ENCODE peak calls at places on chromosomes 2 and 18, in seven cellular contexts. V, J, A, T, L, Y and K are unnamed samples.
A peak's percentile ranks its signal among the peaks of the same experiment; 100 is the strongest.

GRCh38 chr2:74005786-74006185 is 21.1 kb downstream of the TET3 start:
- DNase-seq in V (no peak), J (no peak), A (no peak), T (no peak), L (no peak), Y (no peak), K (no peak)

GRCh38 chr2:189142893-189143759 is 36.4 kb downstream of the COL5A2 start:
- DNase-seq in V (no peak), J (no peak), A (peak; percentile 57), T (peak; percentile 15), L (no peak), Y (no peak), K (no peak)

GRCh38 chr18:27861539-27861938 is 315.4 kb downstream of the CDH2 start:
- DNase-seq in V (no peak), J (no peak), A (no peak), T (no peak), L (no peak), Y (no peak), K (no peak)

GRCh38 chr2:101160454-101160853 is 9.3 kb upstream of the TBC1D8 start:
- DNase-seq in V (no peak), J (no peak), A (peak; percentile 50), T (no peak), L (no peak), Y (no peak), K (no peak)

GRCh38 chr2:54722641-54723299 is 692 bp upstream of the EML6 start:
- DNase-seq in V (no peak), J (no peak), A (peak; percentile 50), T (no peak), L (no peak), Y (no peak), K (no peak)

GRCh38 chr2:156310773-156311172 is 21.7 kb downstream of the NR4A2 start:
- DNase-seq in V (no peak), J (no peak), A (no peak), T (no peak), L (no peak), Y (no peak), K (no peak)

GRCh38 chr2:169667583-169667982 is 26.6 kb downstream of the CFAP210 start:
- DNase-seq in V (no peak), J (no peak), A (no peak), T (no peak), L (no peak), Y (no peak), K (no peak)

GRCh38 chr2:175690113-175690716 is 311.9 kb downstream of the LNPK start:
- DNase-seq in V (no peak), J (peak; percentile 47), A (peak; percentile 63), T (peak; percentile 11), L (no peak), Y (no peak), K (no peak)

GRCh38 chr2:25361261-25362048 is 19.7 kb upstream of the DNMT3A start:
- DNase-seq in V (no peak), J (no peak), A (no peak), T (no peak), L (no peak), Y (peak; percentile 56), K (no peak)

GRCh38 chr2:25365241-25365640 is 23.5 kb upstream of the DNMT3A start:
- DNase-seq in V (no peak), J (no peak), A (no peak), T (no peak), L (no peak), Y (peak; percentile 45), K (no peak)

GRCh38 chr2:25363733-25364132 is 22.0 kb upstream of the DNMT3A start:
- DNase-seq in V (no peak), J (no peak), A (no peak), T (no peak), L (no peak), Y (peak; percentile 46), K (no peak)

GRCh38 chr2:25362049-25362563 is 20.4 kb upstream of the DNMT3A start:
- DNase-seq in V (peak; percentile 98), J (peak; percentile 93), A (peak; percentile 94), T (peak; percentile 92), L (peak; percentile 77), Y (peak; percentile 94), K (peak; percentile 95)

DNA sequence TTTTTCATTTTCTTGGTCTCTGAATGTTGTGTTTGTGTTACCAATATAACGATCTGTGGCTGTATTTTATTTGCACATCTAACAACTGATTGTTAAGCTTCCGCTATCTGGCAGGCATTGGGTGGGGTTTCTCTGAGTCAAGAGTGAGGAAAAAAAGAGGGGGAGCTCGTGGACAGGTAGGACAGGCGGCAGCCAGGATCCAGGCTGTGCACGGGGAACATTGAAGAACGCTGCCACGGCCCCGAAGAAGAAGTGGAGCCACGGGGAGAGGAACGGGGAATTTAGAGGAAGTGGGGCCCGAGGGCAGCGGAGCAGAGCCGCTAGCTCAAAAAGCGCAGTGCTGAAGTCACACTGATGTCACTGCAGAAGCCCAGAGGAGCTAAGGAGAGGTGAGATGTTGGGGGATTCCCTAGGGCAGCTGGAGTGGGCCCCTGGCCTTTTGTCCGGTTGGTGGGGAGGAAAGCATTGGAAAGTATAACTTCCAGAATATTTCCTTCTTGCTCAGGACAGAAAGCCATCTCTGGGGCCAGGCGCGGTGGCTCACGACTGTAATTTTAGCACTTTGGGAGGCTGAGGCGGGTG is 20.9 kb upstream of the DNMT3A start:
- DNase-seq in V (no peak), J (no peak), A (peak; percentile 48), T (peak; percentile 38), L (no peak), Y (peak; percentile 70), K (peak; percentile 51)
- H3K4me3 ChIP-seq in V (peak overlapping the region; percentile 27), J (peak overlapping the region; percentile 45), A (no peak overlapping the region), T (peak overlapping the region; percentile 57), L (peak overlapping the region; percentile 65), Y (peak overlapping the region; percentile 55), K (no peak overlapping the region)

GRCh38 chr2:25617948-25618646 is 55.3 kb downstream of the DTNB start:
- DNase-seq in V (no peak), J (peak; percentile 35), A (no peak), T (no peak), L (no peak), Y (no peak), K (no peak)

GRCh38 chr2:25620711-25621110 is 52.7 kb downstream of the DTNB start:
- DNase-seq in V (no peak), J (no peak), A (no peak), T (no peak), L (no peak), Y (no peak), K (no peak)

GRCh38 chr2:25619187-25619586 is 54.2 kb downstream of the DTNB start:
- DNase-seq in V (no peak), J (no peak), A (no peak), T (no peak), L (no peak), Y (no peak), K (no peak)

GRCh38 chr2:25620077-25620476 is 53.3 kb downstream of the DTNB start:
- DNase-seq in V (no peak), J (no peak), A (no peak), T (no peak), L (no peak), Y (no peak), K (no peak)

GRCh38 chr2:25618676-25619075 is 54.7 kb downstream of the DTNB start:
- DNase-seq in V (no peak), J (no peak), A (no peak), T (no peak), L (no peak), Y (no peak), K (no peak)
- H3K27ac ChIP-seq in V (no peak overlapping the region), J (peak overlapping the region; percentile 48), A (peak overlapping the region; percentile 41), T (no peak overlapping the region), L (peak overlapping the region; percentile 87), Y (peak overlapping the region; percentile 21), K (no peak overlapping the region)

GRCh38 chr2:68375522-68376040 is 10.5 kb downstream of the PLEK start:
- DNase-seq in V (no peak), J (no peak), A (no peak), T (no peak), L (no peak), Y (no peak), K (no peak)
- H3K4me1 ChIP-seq in V (peaks cover 11% of the 10 kb centered on the region), J (no peaks in the 10 kb centered on the region), A (no peaks in the 10 kb centered on the region), T (peaks cover 3% of the 10 kb centered on the region), L (no peaks in the 10 kb centered on the region), Y (no peaks in the 10 kb centered on the region), K (no peaks in the 10 kb centered on the region)

GRCh38 chr18:77131100-77131651 is 1.4 kb downstream of the MBP start:
- DNase-seq in V (no peak), J (peak; percentile 59), A (peak; percentile 46), T (no peak), L (no peak), Y (peak; percentile 69), K (peak; percentile 65)

GRCh38 chr18:77124452-77124922 is 8.1 kb downstream of the MBP start:
- DNase-seq in V (no peak), J (no peak), A (no peak), T (peak; percentile 53), L (no peak), Y (peak; percentile 39), K (no peak)

GRCh38 chr18:77129150-77129551 is 3.4 kb downstream of the MBP start:
- DNase-seq in V (no peak), J (no peak), A (no peak), T (no peak), L (no peak), Y (peak; percentile 58), K (no peak)

GRCh38 chr18:77130229-77131099 is 2.1 kb downstream of the MBP start:
- DNase-seq in V (no peak), J (no peak), A (no peak), T (no peak), L (no peak), Y (peak; percentile 61), K (no peak)

DNA sequence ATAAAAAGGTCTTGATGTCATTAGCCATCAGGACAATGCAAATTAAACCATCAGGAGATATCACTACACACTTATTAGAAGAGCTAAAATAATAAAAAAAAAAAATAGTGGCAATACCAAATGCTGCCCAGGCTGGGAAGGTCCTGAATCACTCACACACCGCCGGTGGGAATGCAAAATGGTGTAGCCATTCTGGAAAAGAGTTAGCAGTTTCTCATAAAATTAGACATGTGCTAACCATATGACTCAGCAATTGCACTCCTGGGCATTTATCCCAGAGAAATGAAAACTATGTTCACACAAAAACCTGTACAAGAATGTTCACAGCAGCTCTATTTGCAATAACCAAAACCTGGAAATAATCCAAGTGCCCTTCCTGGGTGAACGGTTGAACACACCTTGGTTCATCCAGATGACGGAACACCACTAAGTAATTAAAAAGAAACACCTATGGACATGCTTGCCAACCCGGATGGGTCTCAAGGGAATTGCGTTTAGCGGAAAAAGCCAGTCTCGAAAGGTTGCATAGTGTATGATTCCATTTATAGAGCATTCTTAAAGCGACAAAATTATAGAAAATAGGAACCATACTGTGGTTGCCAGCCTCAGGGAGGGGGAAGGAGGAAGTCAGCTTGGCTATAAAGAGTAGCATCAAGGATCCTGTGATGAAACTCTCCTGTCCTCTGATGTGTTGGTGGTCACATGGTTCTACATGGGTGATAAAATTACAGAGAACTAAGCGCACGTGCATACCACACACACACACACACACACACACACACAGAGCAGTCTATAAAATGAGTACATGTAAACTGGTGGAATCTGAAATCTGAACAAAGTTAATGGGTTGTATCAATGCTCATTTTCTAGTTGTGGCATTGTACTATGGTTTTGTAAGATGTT is 4.6 kb downstream of the MBP start:
- DNase-seq in V (no peak), J (peak; percentile 40), A (peak; percentile 60), T (no peak), L (no peak), Y (peak; percentile 66), K (peak; percentile 53)
- H3K4me3 ChIP-seq in V (no peak overlapping the region), J (no peak overlapping the region), A (no peak overlapping the region), T (peak overlapping the region; percentile 7), L (peak overlapping the region; percentile 49), Y (peak overlapping the region; percentile 49), K (no peak overlapping the region)